ENCODE peak calls at places on chromosomes 7 and 10, in six cellular contexts. A, D, V, K, I and T are unnamed samples.

GRCh38 chr7:39720586-39720985 is 97.2 kb downstream of the RALA start:
- DNase-seq in D (no peak), V (peak), I (no peak), A (no peak), K (no peak), T (no peak)

GRCh38 chr10:80187465-80188409 is 17.6 kb downstream of the ANXA11 start:
- DNase-seq in D (peak), A (peak), I (no peak), K (no peak), V (peak), T (peak)

GRCh38 chr7:127858915-127859189 is 172.4 kb downstream of the LRRC4 start:
- DNase-seq in A (no peak), K (no peak), D (no peak), V (no peak), I (no peak), T (no peak)

GRCh38 chr10:90966146-90966545 is 45.3 kb upstream of the ANKRD1 start:
- DNase-seq in A (no peak), V (no peak), K (no peak), I (no peak), D (no peak), T (no peak)

GRCh38 chr10:62153191-62153590 is 115.5 kb downstream of the RTKN2 start:
- DNase-seq in K (no peak), A (no peak), I (no peak), V (no peak), D (no peak), T (no peak)

GRCh38 chr7:20359397-20359963 is 28.8 kb downstream of the ITGB8 start:
- DNase-seq in V (no peak), D (no peak), I (no peak), K (no peak), A (no peak), T (no peak)

GRCh38 chr7:91636129-91636724 is 244.3 kb downstream of the MTERF1 start:
- DNase-seq in D (no peak), K (peak), I (no peak), V (peak), A (no peak), T (no peak)

GRCh38 chr10:122196218-122196617 is 74.9 kb upstream of the BTBD16 start:
- DNase-seq in K (no peak), A (no peak), I (no peak), D (no peak), V (peak), T (no peak)

GRCh38 chr7:73704640-73705550 is 14.6 kb downstream of the STX1A start:
- DNase-seq in A (no peak), I (peak), K (no peak), V (no peak), D (no peak), T (no peak)

GRCh38 chr7:15603124-15603523 is 41.3 kb upstream of the AGMO start:
- DNase-seq in D (no peak), V (no peak), I (no peak), K (no peak), A (no peak), T (no peak)

GRCh38 chr7:10022957-10023356 is 950.7 kb upstream of the PHF14 start:
- DNase-seq in I (peak), K (no peak), V (peak), A (no peak), D (no peak), T (no peak)

GRCh38 chr10:34010891-34011290 is 676.4 kb upstream of the NRP1 start:
- DNase-seq in I (no peak), A (no peak), K (no peak), D (no peak), V (no peak), T (no peak)

GRCh38 chr10:14560274-14560673 is 214.4 kb downstream of the FAM107B start:
- DNase-seq in K (no peak), D (no peak), A (no peak), V (no peak), I (no peak), T (no peak)

GRCh38 chr10:69338547-69339450 is 60.5 kb downstream of the HK1 start:
- DNase-seq in V (no peak), D (no peak), A (no peak), I (peak), K (no peak), T (no peak)

GRCh38 chr7:39035156-39035555 is 57.4 kb downstream of the POU6F2 start:
- DNase-seq in I (no peak), V (no peak), A (no peak), D (no peak), K (no peak), T (no peak)

GRCh38 chr7:142299226-142299625 is 41.4 kb upstream of the PRSS58 start:
- DNase-seq in I (no peak), D (no peak), A (no peak), V (no peak), K (no peak), T (no peak)

GRCh38 chr7:152117356-152117755 is 91.9 kb downstream of the GALNT11 start:
- DNase-seq in D (no peak), A (no peak), K (no peak), I (no peak), V (no peak), T (no peak)

GRCh38 chr7:73903321-73904218 is 42.6 kb downstream of the TMEM270 start:
- DNase-seq in I (peak), D (no peak), A (no peak), V (no peak), K (no peak), T (no peak)

GRCh38 chr10:9238041-9238440 is 1183.6 kb downstream of the GATA3 start:
- DNase-seq in D (no peak), A (no peak), I (no peak), V (no peak), K (no peak), T (no peak)

GRCh38 chr7:43639858-43640491 is 57.1 kb downstream of the STK17A start:
- DNase-seq in I (no peak), D (no peak), V (no peak), K (no peak), A (no peak), T (no peak)

GRCh38 chr7:121313793-121314676 is 14.8 kb upstream of the WNT16 start:
- DNase-seq in I (no peak), D (no peak), V (no peak), A (peak), K (no peak), T (no peak)

GRCh38 chr10:48605264-48605615 is 367 bp upstream of the ARHGAP22 start:
- DNase-seq in K (no peak), D (no peak), A (no peak), V (no peak), I (no peak), T (no peak)

GRCh38 chr7:1848013-1848640 is 178.1 kb downstream of the ELFN1 start:
- DNase-seq in V (no peak), K (no peak), I (no peak), D (no peak), A (no peak), T (no peak)

GRCh38 chr7:45593121-45593541 is 19.0 kb downstream of the ADCY1 start:
- DNase-seq in I (no peak), V (no peak), D (no peak), K (no peak), A (no peak), T (no peak)

GRCh38 chr10:7337431-7338171 is 73.2 kb downstream of the SFMBT2 start:
- DNase-seq in I (no peak), V (no peak), A (no peak), K (no peak), D (peak), T (peak)

GRCh38 chr7:22291979-22292378 is 65.0 kb downstream of the RAPGEF5 start:
- DNase-seq in K (no peak), D (no peak), I (peak), A (no peak), V (no peak), T (no peak)

GRCh38 chr7:6536899-6537298 is 14.4 kb downstream of the GRID2IP start:
- DNase-seq in K (peak), D (no peak), I (peak), A (no peak), V (no peak), T (no peak)

GRCh38 chr7:14974688-14975087 is 72.1 kb upstream of the DGKB start:
- DNase-seq in I (no peak), K (no peak), D (no peak), V (no peak), A (no peak), T (no peak)

GRCh38 chr10:30041394-30042105 is 17.8 kb downstream of the JCAD start:
- DNase-seq in K (no peak), V (no peak), A (no peak), D (no peak), I (no peak), T (no peak)

GRCh38 chr10:132571565-132572544 is 34.3 kb downstream of the INPP5A start:
- DNase-seq in K (peak), I (peak), V (peak), A (peak), D (no peak), T (peak)

GRCh38 chr10:101301111-101301731 is 52.7 kb upstream of the BTRC start:
- DNase-seq in I (no peak), D (no peak), V (peak), A (no peak), K (peak), T (no peak)

GRCh38 chr10:7768417-7768816 is 19.4 kb downstream of the KIN start:
- DNase-seq in D (no peak), I (no peak), V (no peak), A (no peak), K (no peak), T (no peak)

GRCh38 chr7:116834815-116835533 is 27.4 kb upstream of the CAPZA2 start:
- DNase-seq in A (no peak), V (peak), D (no peak), K (no peak), I (no peak), T (no peak)

GRCh38 chr7:74355091-74355490 is 65.9 kb downstream of the CLIP2 start:
- DNase-seq in A (no peak), D (no peak), K (no peak), V (peak), I (no peak), T (no peak)

GRCh38 chr7:1925349-1925748 is 255.3 kb downstream of the ELFN1 start:
- DNase-seq in D (no peak), A (no peak), V (peak), K (no peak), I (no peak), T (no peak)

GRCh38 chr10:96299383-96299782 is 4.9 kb upstream of the DNTT start:
- DNase-seq in I (no peak), K (no peak), A (no peak), V (no peak), D (no peak), T (no peak)

DNA sequence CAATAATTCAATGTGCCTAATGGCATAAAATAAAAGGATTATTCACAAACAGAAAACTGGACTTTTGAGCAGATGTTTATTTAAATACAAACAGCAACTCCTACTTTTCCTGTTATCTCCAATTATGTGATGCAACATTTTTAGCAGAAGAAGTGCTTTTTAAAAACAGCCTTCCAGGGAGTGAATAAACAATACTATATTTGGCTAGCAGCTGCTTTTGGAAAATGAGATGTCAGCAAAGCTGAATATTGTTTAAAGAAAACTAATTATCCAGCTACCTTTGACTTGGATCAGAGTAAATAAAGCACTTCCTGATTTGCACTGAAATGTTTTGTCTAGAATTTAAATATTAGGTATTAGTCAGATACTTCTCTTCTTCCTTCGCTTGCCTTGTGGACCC is 23.3 kb downstream of the CDK1 start:
- DNase-seq in K (no peak), I (no peak), V (no peak), A (no peak), D (no peak), T (no peak)
- TF ChIP-seq TAF1 in K (no peak), I (no peak), V (no peak), A (no peak), D (no peak), T (no peak)

DNA sequence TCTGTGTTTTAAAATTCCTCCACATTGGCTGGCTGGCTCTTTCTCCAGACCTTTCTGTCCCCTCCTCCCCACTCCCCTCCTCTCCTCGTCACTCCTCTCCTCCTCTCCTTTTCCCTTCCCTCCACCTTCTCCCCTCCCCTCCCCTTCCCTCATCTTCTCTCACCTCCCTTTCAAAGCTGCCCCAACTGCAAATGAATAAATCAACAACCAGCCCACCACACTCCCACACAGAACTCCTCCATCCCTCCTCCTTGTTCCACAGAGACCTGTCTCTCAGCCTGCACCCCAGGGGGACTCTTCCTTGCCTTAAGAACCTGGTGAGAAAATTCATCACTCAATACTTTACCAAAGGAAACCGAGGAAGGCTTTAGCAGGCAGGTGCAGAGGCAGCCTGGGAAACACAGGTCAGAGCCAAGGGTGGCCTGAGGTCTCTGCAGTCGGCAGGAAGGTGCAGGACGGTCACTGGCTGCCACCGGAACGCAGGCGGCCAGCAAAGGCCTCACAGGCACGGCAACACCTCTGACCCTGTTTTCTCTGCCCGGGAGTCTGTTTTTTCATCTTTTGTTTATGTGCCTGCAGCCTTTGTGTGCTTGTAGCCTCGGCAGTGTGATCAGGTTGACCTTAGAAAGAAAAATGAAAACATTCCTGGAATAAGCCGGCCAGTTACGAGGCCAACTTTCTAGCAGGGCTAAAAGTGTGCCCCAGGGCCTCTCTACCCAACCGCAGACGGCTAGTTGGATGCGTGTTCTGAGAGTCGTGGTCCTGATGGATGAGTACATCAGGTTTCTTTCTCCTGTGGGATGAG is 207.6 kb upstream of the KLF6 start:
- DNase-seq in I (no peak), D (no peak), K (no peak), A (no peak), V (no peak), T (no peak)
- TF ChIP-seq TAF1 in I (no peak), D (no peak), K (no peak), A (no peak), V (no peak), T (no peak)

GRCh38 chr10:12849351-12850181 is 151.9 kb downstream of the CCDC3 start:
- DNase-seq in V (no peak), D (no peak), K (no peak), I (peak), A (no peak), T (no peak)
- TF ChIP-seq TAF1 in V (no peak), D (no peak), K (no peak), I (no peak), A (no peak), T (no peak)

GRCh38 chr7:8442295-8442813 is 8.9 kb downstream of the NXPH1 start:
- DNase-seq in D (no peak), K (no peak), I (no peak), V (no peak), A (no peak), T (no peak)
- TF ChIP-seq TAF1 in D (no peak), K (no peak), I (no peak), V (no peak), A (no peak), T (no peak)

DNA sequence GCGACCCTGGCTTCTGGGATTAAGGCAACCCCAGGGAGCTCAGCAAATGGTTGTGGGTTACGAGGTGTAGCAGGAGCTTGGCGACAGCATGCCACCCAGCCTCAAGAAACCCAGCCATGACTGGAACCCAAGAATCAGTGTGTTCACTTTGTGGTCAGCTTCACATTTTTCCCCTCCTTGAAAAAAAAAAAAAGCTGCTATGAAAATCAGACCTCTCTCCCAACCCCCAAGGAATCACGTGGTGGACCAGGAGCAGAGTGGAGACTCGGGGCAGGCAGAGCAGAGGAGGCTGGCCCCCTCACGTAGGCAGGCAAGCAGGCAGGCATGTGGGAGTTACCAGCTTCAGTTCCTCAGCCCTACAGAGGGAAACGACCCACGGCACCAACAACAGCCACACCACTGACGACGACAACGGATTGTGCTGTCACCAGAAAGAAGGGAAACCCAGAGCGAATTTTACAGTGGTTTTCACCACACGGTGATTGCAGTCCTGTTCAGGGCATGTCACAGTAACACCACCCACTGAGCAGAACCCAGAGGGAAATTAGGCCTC is 203.4 kb downstream of the SLC25A13 start:
- DNase-seq in V (peak), A (no peak), D (no peak), I (no peak), K (no peak), T (no peak)
- TF ChIP-seq TAF1 in V (no peak), A (no peak), D (no peak), I (no peak), K (no peak), T (no peak)

GRCh38 chr7:47404005-47404404 is 177.9 kb downstream of the TNS3 start:
- DNase-seq in I (no peak), D (no peak), A (no peak), V (no peak), K (no peak), T (no peak)
- TF ChIP-seq TAF1 in I (no peak), D (no peak), A (no peak), V (no peak), K (no peak), T (no peak)

GRCh38 chr10:10599994-10600393 is 417.7 kb upstream of the CELF2 start:
- DNase-seq in A (no peak), V (no peak), I (no peak), K (no peak), D (no peak), T (no peak)

GRCh38 chr10:10609379-10609955 is 408.2 kb upstream of the CELF2 start:
- DNase-seq in V (no peak), K (no peak), A (no peak), I (no peak), D (no peak), T (no peak)

GRCh38 chr10:10605551-10606081 is 412.1 kb upstream of the CELF2 start:
- DNase-seq in A (no peak), K (no peak), V (no peak), D (no peak), I (no peak), T (no peak)
- TF ChIP-seq TAF1 in A (no peak), K (no peak), V (no peak), D (no peak), I (no peak), T (no peak)

DNA sequence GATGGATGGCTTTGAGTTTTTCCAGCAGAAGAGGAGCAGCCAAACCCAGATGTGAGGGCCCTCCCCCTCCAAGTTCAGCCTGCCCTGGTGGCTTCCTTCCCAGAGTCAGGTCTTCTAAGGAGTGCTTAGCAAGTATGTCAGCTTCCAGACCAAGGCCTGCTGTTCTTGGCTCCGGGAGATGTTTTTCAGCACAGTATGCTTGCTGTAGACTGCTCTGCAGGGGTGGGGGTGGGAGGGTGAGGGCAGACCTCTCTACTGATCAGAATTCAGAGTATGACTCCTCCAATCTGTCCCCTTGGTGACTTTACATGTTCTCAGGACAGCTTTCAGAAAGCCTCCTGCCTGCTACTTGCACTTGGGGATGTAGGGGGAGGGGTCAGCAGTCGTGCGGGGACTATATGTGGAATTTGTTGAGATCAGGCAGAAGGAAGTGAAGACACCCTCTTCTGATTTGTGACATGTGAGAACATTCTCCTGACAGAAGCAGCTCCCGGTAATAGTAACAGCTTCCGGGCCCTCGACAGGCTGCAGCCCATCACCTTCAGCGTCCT is 516.4 kb upstream of the ZMIZ1 start:
- DNase-seq in V (no peak), A (no peak), I (no peak), K (no peak), D (no peak), T (no peak)
- TF ChIP-seq TAF1 in V (no peak), A (no peak), I (no peak), K (no peak), D (no peak), T (no peak)

DNA sequence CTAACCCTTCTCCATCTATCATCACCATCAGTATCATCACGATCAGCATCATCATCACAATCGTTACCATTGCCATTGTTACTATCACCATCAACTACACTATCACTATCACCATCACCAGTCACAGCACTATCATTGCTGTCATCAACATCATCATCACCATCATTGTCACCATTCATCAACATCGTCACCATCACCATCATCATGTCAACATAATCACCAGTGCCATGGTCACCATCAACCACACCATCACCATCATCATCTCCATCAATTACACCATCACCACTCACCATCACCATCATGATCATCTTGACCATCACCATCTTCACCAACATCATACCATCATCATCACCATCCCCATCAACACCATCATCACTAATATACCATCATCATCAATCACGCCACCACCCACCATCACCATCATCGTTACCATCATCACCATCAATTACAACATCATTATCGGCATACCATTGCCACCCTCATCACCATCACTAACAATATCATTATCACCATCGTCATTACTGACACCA is 66.5 kb downstream of the TNS3 start:
- DNase-seq in K (no peak), I (no peak), A (no peak), V (no peak), D (no peak), T (no peak)
- TF ChIP-seq TAF1 in K (no peak), I (no peak), A (no peak), V (no peak), D (no peak), T (no peak)